ENCODE peak calls at places on chromosomes 2 and 18, in six cellular contexts. P is endodermal cell, Z is astrocyte of the spinal cord, E is tibial nerve, S is AG09309, X is neuronal stem cell. N is an unnamed sample.

GRCh38 chr2:225074366-225074765 is 32.1 kb upstream of the DOCK10 start:
- DNase-seq in P (no peak), Z (peak), E (no peak), S (no peak), X (no peak), N (no peak)

GRCh38 chr2:24920813-24921441 is 890 bp upstream of the ADCY3 start:
- DNase-seq in P (peak), Z (no peak), E (no peak), S (no peak), X (no peak), N (no peak)

GRCh38 chr2:101821828-101822458 is 124.4 kb downstream of the MAP4K4 start:
- DNase-seq in P (no peak), Z (no peak), E (no peak), S (no peak), X (no peak), N (no peak)

GRCh38 chr2:222490100-222490499 is 65.8 kb downstream of the SGPP2 start:
- DNase-seq in P (no peak), Z (no peak), E (no peak), S (no peak), X (no peak), N (no peak)

GRCh38 chr2:146764301-146764700 is 1080.5 kb upstream of the ACVR2A start:
- DNase-seq in P (no peak), Z (peak), E (no peak), S (no peak), X (no peak), N (no peak)

GRCh38 chr2:48034295-48034694 is 128.0 kb upstream of the FBXO11 start:
- DNase-seq in P (no peak), Z (no peak), E (no peak), S (no peak), X (no peak), N (no peak)

GRCh38 chr2:12704378-12704777 is 12.4 kb upstream of the TRIB2 start:
- DNase-seq in P (no peak), Z (no peak), E (no peak), S (no peak), X (no peak), N (no peak)

GRCh38 chr18:63895190-63895589 is 7.7 kb downstream of the SERPINB2 start:
- DNase-seq in P (no peak), Z (no peak), E (no peak), S (no peak), X (no peak), N (no peak)

GRCh38 chr2:121529439-121530209 is 1.1 kb upstream of the RNU4ATAC start:
- DNase-seq in P (no peak), Z (peak), E (peak), S (no peak), X (peak), N (peak)

GRCh38 chr2:23649819-23650218 is 264.8 kb downstream of the KLHL29 start:
- DNase-seq in P (no peak), Z (peak), E (no peak), S (no peak), X (no peak), N (no peak)

GRCh38 chr18:54608008-54608642 is 17.1 kb downstream of the DYNAP start:
- DNase-seq in P (no peak), Z (peak), E (no peak), S (no peak), X (no peak), N (no peak)

GRCh38 chr2:184053326-184053725 is 545.0 kb upstream of the ZNF804A start:
- DNase-seq in P (no peak), Z (peak), E (no peak), S (no peak), X (no peak), N (no peak)

GRCh38 chr2:163347982-163348842 is 387.6 kb downstream of the FIGN start:
- DNase-seq in P (peak), Z (peak), E (peak), S (peak), X (peak), N (peak)

GRCh38 chr2:44869761-44870160 is 71.7 kb upstream of the SIX3 start:
- DNase-seq in P (no peak), Z (no peak), E (no peak), S (no peak), X (no peak), N (no peak)

GRCh38 chr2:217366996-217367395 is 507.1 kb upstream of the TNP1 start:
- DNase-seq in P (no peak), Z (peak), E (no peak), S (no peak), X (no peak), N (peak)

GRCh38 chr18:31490838-31491237 is 7.1 kb upstream of the DSG2 start:
- DNase-seq in P (no peak), Z (no peak), E (no peak), S (no peak), X (no peak), N (no peak)

GRCh38 chr2:128424806-128425205 is 106.1 kb upstream of the HS6ST1 start:
- DNase-seq in P (peak), Z (no peak), E (no peak), S (no peak), X (no peak), N (peak)

GRCh38 chr2:239832995-239833727 is 192.0 kb downstream of the NDUFA10 start:
- DNase-seq in P (peak), Z (no peak), E (no peak), S (no peak), X (no peak), N (no peak)

GRCh38 chr18:5574843-5575242 is 31.0 kb upstream of the EPB41L3 start:
- DNase-seq in P (no peak), Z (no peak), E (no peak), S (no peak), X (no peak), N (no peak)

GRCh38 chr2:173048901-173049661 is 26.6 kb upstream of the MAP3K20 start:
- DNase-seq in P (no peak), Z (peak), E (peak), S (peak), X (no peak), N (no peak)

GRCh38 chr2:233076749-233077148 is 16.6 kb downstream of the INPP5D start:
- DNase-seq in P (no peak), Z (no peak), E (no peak), S (no peak), X (no peak), N (no peak)

GRCh38 chr2:8984152-8984551 is 19.3 kb downstream of the MBOAT2 start:
- DNase-seq in P (no peak), Z (peak), E (no peak), S (no peak), X (no peak), N (no peak)

GRCh38 chr2:237492137-237492890 is 5.3 kb downstream of the MLPH start:
- DNase-seq in P (no peak), Z (no peak), E (no peak), S (no peak), X (no peak), N (no peak)

GRCh38 chr2:240628507-240629418 is 3.5 kb downstream of the GPR35 start:
- DNase-seq in P (peak), Z (no peak), E (no peak), S (no peak), X (no peak), N (peak)

GRCh38 chr2:174693344-174693743 is 70.9 kb downstream of the CHRNA1 start:
- DNase-seq in P (peak), Z (no peak), E (no peak), S (no peak), X (no peak), N (peak)

GRCh38 chr2:52498062-52498750 is 1269.4 kb upstream of the CHAC2 start:
- DNase-seq in P (no peak), Z (no peak), E (no peak), S (no peak), X (no peak), N (no peak)

GRCh38 chr2:159083601-159084000 is 115.2 kb downstream of the TANC1 start:
- DNase-seq in P (no peak), Z (peak), E (no peak), S (no peak), X (no peak), N (no peak)

GRCh38 chr2:104415284-104415683 is 438.6 kb upstream of the POU3F3 start:
- DNase-seq in P (peak), Z (no peak), E (no peak), S (no peak), X (no peak), N (no peak)

GRCh38 chr2:151162185-151162584 is 99.5 kb downstream of the RBM43 start:
- DNase-seq in P (no peak), Z (peak), E (no peak), S (peak), X (no peak), N (no peak)

GRCh38 chr2:113858764-113859163 is 31.1 kb upstream of the ACTR3 start:
- DNase-seq in P (no peak), Z (peak), E (no peak), S (peak), X (no peak), N (no peak)

GRCh38 chr2:210207929-210208328 is 17.3 kb downstream of the ACADL start:
- DNase-seq in P (no peak), Z (no peak), E (no peak), S (no peak), X (no peak), N (no peak)

GRCh38 chr18:45806226-45806625 is 19.2 kb upstream of the SIGLEC15 start:
- DNase-seq in P (no peak), Z (peak), E (no peak), S (no peak), X (no peak), N (no peak)

GRCh38 chr2:174785481-174785880 is 21.2 kb upstream of the CHRNA1 start:
- DNase-seq in P (peak), Z (no peak), E (no peak), S (no peak), X (no peak), N (no peak)

GRCh38 chr2:55026202-55026601 is 24.0 kb downstream of the RTN4 start:
- DNase-seq in P (no peak), Z (no peak), E (no peak), S (no peak), X (no peak), N (no peak)

GRCh38 chr2:108607706-108608301 is 73.5 kb downstream of the LIMS1 start:
- DNase-seq in P (peak), Z (peak), E (no peak), S (no peak), X (no peak), N (peak)

N was measured in islet precursor cell.